ENCODE peak calls at places on chromosomes 1 and 21, in four cellular contexts. T is dermis blood vessel endothelial cell, V is EL, G is fibroblast of the conjunctiva. I is an unnamed sample.

GRCh38 chr1:167561753-167562152 is 8.2 kb upstream of the CREG1 start:
- DNase-seq in T (no peak), V (no peak), G (no peak), I (no peak)

GRCh38 chr1:165356876-165357275 is 361 bp upstream of the LMX1A start:
- DNase-seq in G (no peak), T (no peak), V (no peak), I (no peak)

GRCh38 chr21:28636988-28637691 is 355.5 kb downstream of the LTN1 start:
- DNase-seq in V (peak), T (peak), G (peak), I (peak)

GRCh38 chr1:229023651-229024295 is 247.1 kb upstream of the RAB4A start:
- DNase-seq in V (no peak), G (no peak), T (no peak), I (no peak)

GRCh38 chr1:59485171-59485570 is 188.3 kb downstream of the FGGY start:
- DNase-seq in V (no peak), T (no peak), G (no peak), I (no peak)

GRCh38 chr1:117712598-117712997 is 106.8 kb downstream of the TENT5C start:
- DNase-seq in G (no peak), T (no peak), V (no peak), I (no peak)

GRCh38 chr1:217063065-217063908 is 340.1 kb upstream of the ESRRG start:
- DNase-seq in G (no peak), T (no peak), V (no peak), I (no peak)

GRCh38 chr1:3152143-3152542 is 83.1 kb downstream of the PRDM16 start:
- DNase-seq in T (no peak), V (no peak), G (no peak), I (no peak)

GRCh38 chr1:174040387-174040786 is 18.2 kb upstream of the RC3H1 start:
- DNase-seq in G (peak), T (peak), V (peak), I (peak)

GRCh38 chr1:1832151-1832550 is 53.9 kb upstream of the NADK start:
- DNase-seq in G (no peak), T (no peak), V (no peak), I (no peak)

GRCh38 chr21:36849461-36849860 is 117.0 kb downstream of the HLCS start:
- DNase-seq in T (no peak), G (no peak), V (no peak), I (no peak)

GRCh38 chr1:53473463-53473862 is 14.3 kb downstream of the DMRTB1 start:
- DNase-seq in G (no peak), T (peak), V (peak), I (peak)

GRCh38 chr1:234725177-234726132 is 115.5 kb upstream of the IRF2BP2 start:
- DNase-seq in G (no peak), V (no peak), T (peak), I (peak)